ENCODE peak calls at places on chromosomes 11 and 22, in ten cellular contexts. One of them, this sample, is unnamed.

GRCh38 chr11:134510641-134511040 is 98.6 kb upstream of the B3GAT1 start:
- DNase-seq in neural crest cell: no peak
- DNase-seq in amygdala: no peak
- DNase-seq in bronchial epithelial cell: no peak
- DNase-seq in RPMI8226: no peak
- DNase-seq in lower leg skin: no peak
- DNase-seq in NCI-H774: no peak
- DNase-seq in glutamatergic neuron: no peak
- DNase-seq in uterus: peak
- DNase-seq in AG08396: no peak
- DNase-seq in this sample: no peak

GRCh38 chr11:93225642-93226041 is 27.9 kb upstream of the SLC36A4 start:
- DNase-seq in NCI-H774: peak
- DNase-seq in uterus: no peak
- DNase-seq in lower leg skin: no peak
- DNase-seq in amygdala: no peak
- DNase-seq in RPMI8226: no peak
- DNase-seq in neural crest cell: no peak
- DNase-seq in AG08396: peak
- DNase-seq in glutamatergic neuron: no peak
- DNase-seq in bronchial epithelial cell: peak
- DNase-seq in this sample: peak

GRCh38 chr22:47176573-47177333 is 414.3 kb downstream of the TBC1D22A start:
- DNase-seq in AG08396: no peak
- DNase-seq in neural crest cell: no peak
- DNase-seq in lower leg skin: no peak
- DNase-seq in glutamatergic neuron: no peak
- DNase-seq in bronchial epithelial cell: no peak
- DNase-seq in uterus: peak
- DNase-seq in amygdala: no peak
- DNase-seq in RPMI8226: no peak
- DNase-seq in NCI-H774: no peak
- DNase-seq in this sample: no peak

GRCh38 chr22:42376721-42377177 is 55.5 kb downstream of the NFAM1 start:
- DNase-seq in NCI-H774: no peak
- DNase-seq in glutamatergic neuron: peak
- DNase-seq in uterus: peak
- DNase-seq in AG08396: peak
- DNase-seq in RPMI8226: peak
- DNase-seq in amygdala: no peak
- DNase-seq in lower leg skin: peak
- DNase-seq in bronchial epithelial cell: no peak
- DNase-seq in neural crest cell: peak
- DNase-seq in this sample: no peak

GRCh38 chr22:39528080-39528661 is 4.4 kb downstream of the RPS19BP1 start:
- DNase-seq in bronchial epithelial cell: no peak
- DNase-seq in NCI-H774: no peak
- DNase-seq in AG08396: no peak
- DNase-seq in neural crest cell: peak
- DNase-seq in lower leg skin: no peak
- DNase-seq in amygdala: no peak
- DNase-seq in RPMI8226: no peak
- DNase-seq in uterus: no peak
- DNase-seq in glutamatergic neuron: peak
- DNase-seq in this sample: no peak

GRCh38 chr11:5258543-5259262 is 4.1 kb upstream of the HBG2 start:
- DNase-seq in neural crest cell: no peak
- DNase-seq in NCI-H774: no peak
- DNase-seq in RPMI8226: no peak
- DNase-seq in lower leg skin: no peak
- DNase-seq in amygdala: no peak
- DNase-seq in AG08396: no peak
- DNase-seq in bronchial epithelial cell: no peak
- DNase-seq in glutamatergic neuron: peak
- DNase-seq in uterus: no peak
- DNase-seq in this sample: no peak

GRCh38 chr22:39173050-39173706 is 20.7 kb upstream of the CBX7 start:
- DNase-seq in neural crest cell: no peak
- DNase-seq in glutamatergic neuron: no peak
- DNase-seq in lower leg skin: no peak
- DNase-seq in uterus: no peak
- DNase-seq in amygdala: no peak
- DNase-seq in RPMI8226: no peak
- DNase-seq in bronchial epithelial cell: no peak
- DNase-seq in AG08396: no peak
- DNase-seq in NCI-H774: no peak
- DNase-seq in this sample: no peak

GRCh38 chr11:63142459-63142858 is 1.6 kb downstream of the SLC22A24 start:
- DNase-seq in uterus: no peak
- DNase-seq in bronchial epithelial cell: no peak
- DNase-seq in NCI-H774: no peak
- DNase-seq in glutamatergic neuron: no peak
- DNase-seq in neural crest cell: no peak
- DNase-seq in RPMI8226: no peak
- DNase-seq in amygdala: no peak
- DNase-seq in AG08396: no peak
- DNase-seq in lower leg skin: no peak
- DNase-seq in this sample: no peak

GRCh38 chr22:25546751-25547150 is 17.7 kb upstream of the GRK3 start:
- DNase-seq in amygdala: no peak
- DNase-seq in bronchial epithelial cell: no peak
- DNase-seq in AG08396: no peak
- DNase-seq in RPMI8226: peak
- DNase-seq in neural crest cell: no peak
- DNase-seq in NCI-H774: no peak
- DNase-seq in lower leg skin: no peak
- DNase-seq in glutamatergic neuron: no peak
- DNase-seq in uterus: no peak
- DNase-seq in this sample: no peak

GRCh38 chr11:868394-868793 is 25.7 kb downstream of the TSPAN4 start:
- DNase-seq in amygdala: no peak
- DNase-seq in uterus: no peak
- DNase-seq in AG08396: no peak
- DNase-seq in neural crest cell: no peak
- DNase-seq in glutamatergic neuron: no peak
- DNase-seq in bronchial epithelial cell: no peak
- DNase-seq in lower leg skin: no peak
- DNase-seq in RPMI8226: no peak
- DNase-seq in NCI-H774: no peak
- DNase-seq in this sample: no peak

GRCh38 chr22:38088723-38089473 is 4.9 kb upstream of the SLC16A8 start:
- DNase-seq in amygdala: no peak
- DNase-seq in RPMI8226: no peak
- DNase-seq in NCI-H774: no peak
- DNase-seq in uterus: no peak
- DNase-seq in lower leg skin: no peak
- DNase-seq in neural crest cell: no peak
- DNase-seq in AG08396: peak
- DNase-seq in bronchial epithelial cell: no peak
- DNase-seq in glutamatergic neuron: peak
- DNase-seq in this sample: no peak

GRCh38 chr11:116962108-116962507 is 124.7 kb upstream of the APOA1 start:
- DNase-seq in RPMI8226: no peak
- DNase-seq in amygdala: no peak
- DNase-seq in NCI-H774: no peak
- DNase-seq in AG08396: no peak
- DNase-seq in bronchial epithelial cell: no peak
- DNase-seq in lower leg skin: no peak
- DNase-seq in uterus: no peak
- DNase-seq in neural crest cell: no peak
- DNase-seq in glutamatergic neuron: no peak
- DNase-seq in this sample: no peak

This sample was measured in OCI-LY7.